ENCODE peak calls at places on chromosomes 2 and 18, in five cellular contexts. U is ovary, F is adrenal gland, S is K562, Q is gastrocnemius medialis. K is an unnamed sample. For H3K36me3, the result is how much of the 10 kb centered on the place peaks cover.

GRCh38 chr2:48287971-48288370 is 242.0 kb upstream of the STON1 start:
- DNase-seq in U (no peak), F (no peak), S (no peak), Q (no peak), K (no peak)

GRCh38 chr2:96870631-96871255 is 863 bp upstream of the SEMA4C start:
- DNase-seq in U (peak), F (peak), S (peak), Q (no peak), K (no peak)

GRCh38 chr2:86686905-86687304 is 33.2 kb upstream of the RMND5A start:
- DNase-seq in U (no peak), F (no peak), S (no peak), Q (no peak), K (no peak)

GRCh38 chr2:182038579-182038978 is 52.9 kb downstream of the PPP1R1C start:
- DNase-seq in U (no peak), F (no peak), S (no peak), Q (no peak), K (no peak)

GRCh38 chr2:226649871-226650660 is 149.6 kb downstream of the IRS1 start:
- DNase-seq in U (peak), F (peak), S (peak), Q (peak), K (peak)

GRCh38 chr2:109681633-109682032 is 67.5 kb downstream of the SOWAHC start:
- DNase-seq in U (no peak), F (no peak), S (no peak), Q (no peak), K (no peak)

GRCh38 chr2:197500503-197501179 is 462 bp downstream of the HSPE1 start:
- DNase-seq in U (no peak), F (no peak), S (no peak), Q (no peak), K (no peak)

GRCh38 chr2:20334645-20335203 is 15.9 kb downstream of the PUM2 start:
- DNase-seq in U (no peak), F (no peak), S (no peak), Q (no peak), K (no peak)

GRCh38 chr2:31997653-31998052 is 13.2 kb downstream of the MEMO1 start:
- DNase-seq in U (no peak), F (no peak), S (no peak), Q (no peak), K (no peak)

GRCh38 chr2:189412330-189412953 is 28.8 kb upstream of the WDR75 start:
- DNase-seq in U (peak), F (peak), S (peak), Q (no peak), K (no peak)

GRCh38 chr18:73848656-73849055 is 299.0 kb downstream of the FBXO15 start:
- DNase-seq in U (no peak), F (no peak), S (no peak), Q (peak), K (no peak)

GRCh38 chr2:170823800-170824153 is 7.1 kb downstream of the GAD1 start:
- DNase-seq in U (no peak), F (no peak), S (no peak), Q (no peak), K (no peak)
- H3K4me3 ChIP-seq in U (no peak), F (no peak), S (no peak), Q (peak), K (peak)

DNA sequence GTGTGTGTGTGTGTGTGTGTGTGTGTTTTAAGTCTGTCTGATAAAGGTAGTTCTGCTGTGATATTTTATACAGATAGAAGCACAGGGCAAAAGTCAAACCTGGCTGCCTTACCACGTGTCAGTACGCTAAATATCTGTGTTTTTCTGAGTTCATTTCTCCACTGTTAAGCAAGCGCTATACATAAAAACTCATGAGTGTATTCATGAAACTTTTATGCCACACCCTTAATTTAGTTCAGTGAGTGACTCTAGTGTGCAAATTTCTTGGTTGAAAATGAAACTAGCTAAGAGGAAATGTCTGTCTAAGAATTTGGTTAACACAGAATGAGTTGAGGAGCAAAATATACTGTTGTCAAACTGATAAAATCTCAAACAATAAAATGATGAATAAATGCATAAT is 11.2 kb downstream of the CASP10 start:
- DNase-seq in U (no peak), F (no peak), S (no peak), Q (no peak), K (no peak)
- TF ChIP-seq POLR2A in U (no peak), F (no peak), S (no peak), Q (no peak), K (no peak)

DNA sequence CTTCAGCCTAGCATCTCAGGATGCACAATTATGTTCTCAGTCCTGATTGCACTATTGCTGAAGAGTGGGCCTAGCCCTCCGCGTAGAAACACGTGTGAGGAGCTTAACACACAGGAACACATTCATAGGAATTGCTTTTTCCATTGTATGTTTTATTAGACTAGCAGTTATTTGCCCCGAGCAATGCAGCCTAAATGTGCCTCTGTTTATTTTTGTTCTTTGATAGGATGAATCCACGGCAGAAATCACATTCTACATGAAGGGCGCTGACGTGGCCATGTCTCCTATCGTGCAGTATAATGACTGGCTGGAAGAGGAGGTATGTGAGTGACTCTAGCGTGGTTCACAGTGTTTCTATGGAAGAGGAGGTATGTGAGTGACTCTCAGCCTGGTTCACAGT is 65.9 kb upstream of the NFATC1 start:
- DNase-seq in U (no peak), F (no peak), S (no peak), Q (no peak), K (no peak)
- H3K36me3 ChIP-seq in U (under half), F (under half), S (under half), Q (under half), K (half or more)

DNA sequence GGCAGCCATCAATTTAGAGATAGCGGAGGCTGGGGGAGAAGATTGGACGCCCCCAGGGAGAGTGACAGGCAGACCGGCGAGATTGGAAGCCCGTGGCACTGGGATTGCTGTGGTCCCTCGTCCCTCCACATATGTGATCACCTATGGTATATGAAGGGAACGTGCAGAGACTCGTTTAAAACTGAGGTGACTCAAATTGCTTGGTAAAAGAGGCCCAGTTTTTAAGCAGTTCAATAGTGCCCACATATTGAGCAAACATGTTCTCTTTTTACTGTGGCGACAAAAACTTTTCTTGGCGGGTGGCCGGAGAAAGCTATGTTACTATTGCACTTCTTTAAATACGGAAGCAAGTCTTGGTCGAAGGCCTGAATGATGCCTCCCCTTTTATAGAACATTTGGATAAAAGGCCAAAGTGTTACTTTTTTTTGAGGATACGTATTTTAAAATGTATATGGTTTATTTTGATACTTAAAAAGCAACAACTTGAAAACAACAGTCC is 9.1 kb downstream of the B3GNT2 start:
- DNase-seq in U (no peak), F (no peak), S (no peak), Q (no peak), K (no peak)
- H3K4me3 ChIP-seq in U (no peak), F (no peak), S (no peak), Q (no peak), K (no peak)

GRCh38 chr18:2933995-2934394 is 78.9 kb downstream of the LPIN2 start:
- DNase-seq in U (no peak), F (no peak), S (no peak), Q (no peak), K (no peak)

GRCh38 chr18:2935438-2936192 is 77.3 kb downstream of the LPIN2 start:
- DNase-seq in U (no peak), F (no peak), S (no peak), Q (no peak), K (no peak)

DNA sequence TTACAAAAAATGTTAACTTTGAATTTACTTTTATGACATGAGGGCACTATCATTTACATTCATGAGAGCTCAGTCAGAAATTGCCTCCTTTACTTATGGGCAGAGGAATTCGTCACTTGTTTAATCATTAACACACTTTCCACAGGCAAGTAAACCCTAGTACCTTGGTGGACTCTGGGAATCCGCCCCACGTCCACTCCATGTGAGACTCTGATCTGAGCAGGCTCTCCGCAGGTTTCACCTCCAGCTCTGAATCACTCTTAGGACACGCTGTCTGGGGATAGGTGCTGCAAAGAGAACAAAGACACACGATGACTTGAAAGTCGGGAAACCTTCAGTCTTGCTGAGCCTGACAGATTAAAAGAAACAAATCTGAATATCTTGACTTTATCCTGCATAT is 73.6 kb downstream of the LPIN2 start:
- DNase-seq in U (no peak), F (no peak), S (no peak), Q (no peak), K (no peak)
- TF ChIP-seq POLR2A in U (no peak), F (no peak), S (no peak), Q (no peak), K (no peak)

DNA sequence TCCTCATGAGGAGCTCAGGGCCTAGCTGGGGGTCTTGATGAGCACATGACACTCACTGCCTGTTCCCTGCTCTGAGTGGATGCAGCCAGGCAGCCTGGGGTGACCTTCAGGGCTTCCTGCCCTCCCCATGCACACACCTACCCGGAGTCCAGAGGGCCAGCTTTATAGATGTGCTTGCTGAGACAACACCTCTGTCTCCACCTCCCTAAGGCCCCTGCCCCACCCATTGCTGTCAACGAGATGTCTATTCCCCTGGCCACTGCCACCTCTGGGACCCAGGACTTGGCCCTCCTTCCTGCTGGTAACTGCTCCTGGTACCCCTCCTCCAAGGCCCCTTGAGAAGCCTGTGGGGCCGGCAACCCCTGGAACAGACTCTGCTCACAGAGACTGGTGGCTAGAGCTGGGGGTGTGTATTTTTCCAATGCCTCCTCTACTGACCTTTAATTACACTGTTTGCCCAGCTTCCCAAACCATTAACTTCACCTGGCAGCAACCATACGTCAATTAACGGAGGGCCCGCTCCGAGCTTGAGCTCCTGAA is 66.3 kb downstream of the EMX1 start:
- DNase-seq in U (no peak), F (no peak), S (no peak), Q (no peak), K (no peak)
- H3K36me3 ChIP-seq in U (under half), F (under half), S (under half), Q (under half), K (under half)

GRCh38 chr18:76619342-76620315 is 124.6 kb upstream of the ZNF516 start:
- DNase-seq in U (peak), F (peak), S (peak), Q (peak), K (no peak)
- H3K4me3 ChIP-seq in U (peak), F (peak), S (no peak), Q (peak), K (peak)

GRCh38 chr18:22558945-22559385 is 141.2 kb upstream of the CTAGE1 start:
- DNase-seq in U (peak), F (peak), S (peak), Q (peak), K (no peak)
- TF ChIP-seq POLR2A in U (peak), F (peak), S (no peak), Q (no peak), K (no peak)

GRCh38 chr2:224833986-224834385 is 117.8 kb upstream of the CCDC195 start:
- DNase-seq in U (no peak), F (no peak), S (no peak), Q (no peak), K (no peak)
- H3K36me3 ChIP-seq in U (under half), F (under half), S (under half), Q (under half), K (half or more)

GRCh38 chr2:70498528-70498927 is 55.1 kb downstream of the TGFA start:
- DNase-seq in U (no peak), F (no peak), S (no peak), Q (no peak), K (no peak)

GRCh38 chr2:70501728-70502127 is 51.9 kb downstream of the TGFA start:
- DNase-seq in U (no peak), F (no peak), S (no peak), Q (no peak), K (no peak)

GRCh38 chr2:70503896-70504295 is 49.7 kb downstream of the TGFA start:
- DNase-seq in U (no peak), F (no peak), S (no peak), Q (no peak), K (no peak)

GRCh38 chr2:70499253-70499652 is 54.4 kb downstream of the TGFA start:
- DNase-seq in U (no peak), F (no peak), S (no peak), Q (no peak), K (no peak)

GRCh38 chr2:70501215-70501614 is 52.4 kb downstream of the TGFA start:
- DNase-seq in U (no peak), F (no peak), S (no peak), Q (no peak), K (no peak)
- H3K4me3 ChIP-seq in U (no peak), F (no peak), S (no peak), Q (no peak), K (no peak)

K was measured in esophagus squamous epithelium.